ENCODE peak calls at places on chromosomes 13 and 19, in eight cellular contexts. U, X, R, T, N, L, D and M are unnamed samples. For H3K4me1, the result is how much of the 10 kb centered on the place peaks cover.

GRCh38 chr13:65292488-65292901 is 1937.6 kb downstream of the PCDH9 start:
- DNase-seq in U (peak), X (no peak), R (no peak), T (no peak), N (no peak), L (no peak), D (no peak), M (no peak)

GRCh38 chr13:55654243-55654642 is 1486.5 kb upstream of the PRR20A start:
- DNase-seq in U (no peak), X (no peak), R (no peak), T (no peak), N (no peak), L (no peak), D (no peak), M (no peak)

GRCh38 chr13:77678691-77679090 is 18.8 kb upstream of the SLAIN1 start:
- DNase-seq in U (no peak), X (no peak), R (no peak), T (no peak), N (no peak), L (no peak), D (no peak), M (no peak)

GRCh38 chr13:28744091-28744536 is 25.3 kb upstream of the SLC46A3 start:
- DNase-seq in U (peak), X (no peak), R (no peak), T (no peak), N (no peak), L (no peak), D (no peak), M (no peak)

GRCh38 chr13:21018220-21018619 is 43.2 kb downstream of the LATS2 start:
- DNase-seq in U (no peak), X (peak), R (peak), T (no peak), N (no peak), L (no peak), D (no peak), M (no peak)

GRCh38 chr13:61358599-61358998 is 57.0 kb downstream of the PCDH20 start:
- DNase-seq in U (no peak), X (no peak), R (no peak), T (no peak), N (no peak), L (no peak), D (no peak), M (no peak)

GRCh38 chr19:13031917-13032623 is 36.8 kb downstream of the NFIX start:
- DNase-seq in U (no peak), X (no peak), R (peak), T (no peak), N (no peak), L (no peak), D (no peak), M (peak)

GRCh38 chr13:18959996-18960395 is 221.6 kb downstream of the TUBA3C start:
- DNase-seq in U (no peak), X (peak), R (no peak), T (no peak), N (no peak), L (no peak), D (no peak), M (no peak)

GRCh38 chr13:58087566-58087965 is 456.0 kb downstream of the PCDH17 start:
- DNase-seq in U (no peak), X (no peak), R (no peak), T (no peak), N (no peak), L (no peak), D (no peak), M (no peak)

GRCh38 chr19:17205237-17206140 is 9.7 kb upstream of the USE1 start:
- DNase-seq in U (peak), X (no peak), R (peak), T (peak), N (peak), L (peak), D (peak), M (no peak)

GRCh38 chr19:35986664-35987570 is 8.1 kb upstream of the SDHAF1 start:
- DNase-seq in U (peak), X (no peak), R (no peak), T (peak), N (no peak), L (peak), D (no peak), M (peak)

GRCh38 chr19:13116282-13117175 is at the start of gene TRMT1:
- DNase-seq in U (peak), X (peak), R (peak), T (peak), N (peak), L (peak), D (peak), M (peak)

GRCh38 chr13:19927117-19927734 is 31.3 kb upstream of the ZMYM2 start:
- DNase-seq in U (peak), X (no peak), R (no peak), T (peak), N (no peak), L (no peak), D (no peak), M (no peak)

GRCh38 chr19:11196406-11197287 is 698 bp downstream of the KANK2 start:
- DNase-seq in U (no peak), X (peak), R (no peak), T (no peak), N (no peak), L (peak), D (no peak), M (peak)

GRCh38 chr19:13764821-13765394 is 586 bp downstream of the MRI1 start:
- DNase-seq in U (no peak), X (no peak), R (no peak), T (peak), N (peak), L (no peak), D (peak), M (peak)

GRCh38 chr13:78881746-78882145 is 222.8 kb upstream of the OBI1 start:
- DNase-seq in U (no peak), X (no peak), R (no peak), T (no peak), N (no peak), L (no peak), D (no peak), M (no peak)

GRCh38 chr19:35509861-35510625 is 3.4 kb downstream of the DMKN start:
- DNase-seq in U (peak), X (peak), R (peak), T (peak), N (peak), L (peak), D (peak), M (peak)

GRCh38 chr19:11887618-11888531 is at the start of gene ZNF69:
- DNase-seq in U (no peak), X (peak), R (peak), T (peak), N (peak), L (peak), D (peak), M (peak)

GRCh38 chr19:38737297-38737865 is 6.9 kb downstream of the CAPN12 start:
- DNase-seq in U (peak), X (no peak), R (no peak), T (no peak), N (no peak), L (no peak), D (no peak), M (no peak)
- H3K4me1 ChIP-seq in U (under half), X (under half), R (under half), T (half or more), N (under half), L (under half), D (under half), M (under half)

GRCh38 chr13:97226788-97227627 is 4.9 kb downstream of the MBNL2 start:
- DNase-seq in U (no peak), X (no peak), R (no peak), T (peak), N (peak), L (no peak), D (peak), M (no peak)
- H3K4me1 ChIP-seq in U (under half), X (half or more), R (half or more), T (under half), N (under half), L (under half), D (half or more), M (half or more)

DNA sequence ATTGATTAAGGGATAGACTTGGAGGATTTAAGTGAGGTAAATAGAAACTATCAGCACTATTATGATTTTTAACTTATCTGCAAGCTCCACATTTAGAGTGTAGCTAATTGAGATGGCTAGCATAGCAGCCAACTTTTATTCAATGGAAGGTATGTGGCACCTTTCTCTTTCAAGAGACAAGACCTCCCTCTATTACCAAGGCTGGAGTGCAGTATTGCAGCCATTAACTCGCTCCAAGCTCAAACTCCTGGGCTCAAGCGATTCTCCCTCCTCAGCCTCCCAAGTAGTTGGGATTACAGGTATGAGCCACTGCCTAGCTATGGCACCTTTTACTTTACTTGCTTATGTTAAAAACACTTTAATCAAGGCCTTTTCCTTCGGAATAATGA is 8.2 kb downstream of the TPT1 start:
- DNase-seq in U (no peak), X (no peak), R (no peak), T (no peak), N (no peak), L (no peak), D (no peak), M (no peak)
- H3K4me1 ChIP-seq in U (half or more), X (under half), R (half or more), T (half or more), N (half or more), L (under half), D (half or more), M (half or more)

GRCh38 chr19:28544451-28545261 is 668.3 kb downstream of the UQCRFS1 start:
- DNase-seq in U (no peak), X (no peak), R (no peak), T (no peak), N (no peak), L (no peak), D (no peak), M (no peak)
- H3K4me1 ChIP-seq in U (under half), X (under half), R (under half), T (under half), N (under half), L (under half), D (under half), M (under half)

GRCh38 chr13:49308977-49309408 is 61.3 kb downstream of the CDADC1 start:
- DNase-seq in U (no peak), X (peak), R (peak), T (no peak), N (no peak), L (no peak), D (no peak), M (peak)
- H3K4me1 ChIP-seq in U (under half), X (half or more), R (under half), T (under half), N (under half), L (under half), D (under half), M (under half)

GRCh38 chr19:48873476-48874308 is 1.5 kb downstream of the PPP1R15A start:
- DNase-seq in U (peak), X (no peak), R (no peak), T (peak), N (no peak), L (no peak), D (no peak), M (no peak)
- H3K4me1 ChIP-seq in U (under half), X (under half), R (under half), T (under half), N (under half), L (under half), D (under half), M (under half)